ENCODE peak calls at places on chromosomes 5 and 9, in six cellular contexts. One of them, this sample, is unnamed. For H3K4me1, the result is how much of the 10 kb centered on the place peaks cover.

GRCh38 chr5:149824851-149825250 is 94.7 kb downstream of the PPARGC1B start:
- DNase-seq in prostate gland: no peak
- DNase-seq in K562: no peak
- DNase-seq in stomach: no peak
- DNase-seq in transverse colon: peak
- DNase-seq in upper lobe of left lung: no peak
- DNase-seq in this sample: no peak

GRCh38 chr5:109329296-109330252 is 80.2 kb downstream of the PJA2 start:
- DNase-seq in prostate gland: no peak
- DNase-seq in K562: no peak
- DNase-seq in stomach: no peak
- DNase-seq in transverse colon: no peak
- DNase-seq in upper lobe of left lung: no peak
- DNase-seq in this sample: no peak

GRCh38 chr5:81365541-81365940 is 28.4 kb downstream of the ACOT12 start:
- DNase-seq in prostate gland: no peak
- DNase-seq in K562: no peak
- DNase-seq in stomach: no peak
- DNase-seq in transverse colon: no peak
- DNase-seq in upper lobe of left lung: no peak
- DNase-seq in this sample: no peak

GRCh38 chr5:121962943-121963342 is 1.2 kb downstream of the SRFBP1 start:
- DNase-seq in prostate gland: no peak
- DNase-seq in K562: no peak
- DNase-seq in stomach: no peak
- DNase-seq in transverse colon: no peak
- DNase-seq in upper lobe of left lung: no peak
- DNase-seq in this sample: no peak

GRCh38 chr5:151772029-151772867 is 494 bp downstream of the G3BP1 start:
- DNase-seq in prostate gland: peak
- DNase-seq in K562: peak
- DNase-seq in stomach: peak
- DNase-seq in transverse colon: peak
- DNase-seq in upper lobe of left lung: peak
- DNase-seq in this sample: no peak

GRCh38 chr5:19910131-19910530 is 77.9 kb downstream of the CDH18 start:
- DNase-seq in prostate gland: no peak
- DNase-seq in K562: no peak
- DNase-seq in stomach: no peak
- DNase-seq in transverse colon: no peak
- DNase-seq in upper lobe of left lung: no peak
- DNase-seq in this sample: no peak

GRCh38 chr5:174344335-174344734 is 298.8 kb downstream of the NSG2 start:
- DNase-seq in prostate gland: no peak
- DNase-seq in K562: no peak
- DNase-seq in stomach: no peak
- DNase-seq in transverse colon: no peak
- DNase-seq in upper lobe of left lung: no peak
- DNase-seq in this sample: no peak

GRCh38 chr5:35131723-35132122 is 84.0 kb upstream of the AGXT2 start:
- DNase-seq in prostate gland: no peak
- DNase-seq in K562: no peak
- DNase-seq in stomach: no peak
- DNase-seq in transverse colon: no peak
- DNase-seq in upper lobe of left lung: no peak
- DNase-seq in this sample: no peak

GRCh38 chr9:113155911-113156559 is 5.2 kb downstream of the SLC31A2 start:
- DNase-seq in prostate gland: no peak
- DNase-seq in K562: no peak
- DNase-seq in stomach: no peak
- DNase-seq in transverse colon: peak
- DNase-seq in upper lobe of left lung: no peak
- DNase-seq in this sample: no peak

GRCh38 chr9:81687521-81688261 is 1.7 kb downstream of the TLE1 start:
- DNase-seq in prostate gland: peak
- DNase-seq in K562: no peak
- DNase-seq in stomach: peak
- DNase-seq in transverse colon: peak
- DNase-seq in upper lobe of left lung: peak
- DNase-seq in this sample: peak

GRCh38 chr5:107930891-107931290 is 260.2 kb upstream of the EFNA5 start:
- DNase-seq in prostate gland: no peak
- DNase-seq in K562: no peak
- DNase-seq in stomach: no peak
- DNase-seq in transverse colon: no peak
- DNase-seq in upper lobe of left lung: no peak
- DNase-seq in this sample: no peak

GRCh38 chr5:145925353-145925752 is 11.0 kb upstream of the SH3RF2 start:
- DNase-seq in prostate gland: no peak
- DNase-seq in K562: no peak
- DNase-seq in stomach: no peak
- DNase-seq in transverse colon: no peak
- DNase-seq in upper lobe of left lung: no peak
- DNase-seq in this sample: no peak

GRCh38 chr5:124645396-124645795 is 101.0 kb downstream of the ZNF608 start:
- DNase-seq in prostate gland: no peak
- DNase-seq in K562: no peak
- DNase-seq in stomach: no peak
- DNase-seq in transverse colon: peak
- DNase-seq in upper lobe of left lung: no peak
- DNase-seq in this sample: no peak

DNA sequence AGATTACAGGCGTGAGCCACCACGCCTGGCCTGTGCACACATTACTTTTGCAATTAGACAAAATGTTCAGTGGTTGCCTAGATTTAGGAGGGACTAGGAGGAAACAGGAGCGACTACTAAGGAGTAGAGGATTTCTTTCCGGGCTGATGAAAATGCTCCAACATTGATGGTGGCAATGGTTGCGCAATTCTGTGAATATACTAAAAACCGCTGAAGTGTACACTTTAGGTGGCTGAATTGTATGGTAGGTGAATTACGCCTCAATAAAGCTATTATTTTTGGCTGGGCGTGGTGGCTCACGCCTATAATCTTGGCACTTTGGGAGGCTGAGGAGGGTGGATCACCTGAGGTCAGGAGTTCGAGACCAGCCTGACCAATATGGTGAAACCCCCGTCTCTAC is 46.8 kb upstream of the STXBP1 start:
- DNase-seq in prostate gland: no peak
- DNase-seq in K562: no peak
- DNase-seq in stomach: no peak
- DNase-seq in transverse colon: no peak
- DNase-seq in upper lobe of left lung: no peak
- DNase-seq in this sample: no peak
- H3K4me1 ChIP-seq in prostate gland: under half
- H3K4me1 ChIP-seq in K562: under half
- H3K4me1 ChIP-seq in stomach: half or more
- H3K4me1 ChIP-seq in transverse colon: under half
- H3K4me1 ChIP-seq in upper lobe of left lung: half or more
- H3K4me1 ChIP-seq in this sample: under half

DNA sequence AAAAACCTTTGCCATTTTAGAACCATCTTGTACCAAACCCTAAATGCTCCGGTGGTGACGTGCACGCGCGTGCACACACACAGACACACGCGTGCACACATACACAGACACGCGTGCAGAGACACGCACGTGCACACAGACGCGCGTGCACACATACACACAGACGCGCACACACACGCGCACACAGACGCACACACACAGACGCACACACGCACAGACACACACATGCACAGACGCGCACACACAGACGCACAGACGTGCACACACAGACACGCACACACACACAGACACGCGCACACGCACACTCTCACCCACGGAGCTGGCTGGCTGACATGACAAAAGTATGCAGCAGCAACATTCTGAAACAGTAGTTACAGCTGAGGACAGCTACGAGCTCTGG is 46.1 kb upstream of the UBAC1 start:
- DNase-seq in prostate gland: no peak
- DNase-seq in K562: no peak
- DNase-seq in stomach: no peak
- DNase-seq in transverse colon: no peak
- DNase-seq in upper lobe of left lung: peak
- DNase-seq in this sample: no peak
- H3K27ac ChIP-seq in prostate gland: no peak
- H3K27ac ChIP-seq in K562: no peak
- H3K27ac ChIP-seq in stomach: peak
- H3K27ac ChIP-seq in transverse colon: peak
- H3K27ac ChIP-seq in upper lobe of left lung: no peak
- H3K27ac ChIP-seq in this sample: peak

GRCh38 chr5:141709704-141710267 is 27.8 kb upstream of the ARAP3 start:
- DNase-seq in prostate gland: no peak
- DNase-seq in K562: no peak
- DNase-seq in stomach: no peak
- DNase-seq in transverse colon: no peak
- DNase-seq in upper lobe of left lung: no peak
- DNase-seq in this sample: no peak
- TF ChIP-seq POLR2AphosphoS5 in prostate gland: no peak
- TF ChIP-seq POLR2AphosphoS5 in K562: no peak
- TF ChIP-seq POLR2AphosphoS5 in stomach: no peak
- TF ChIP-seq POLR2AphosphoS5 in transverse colon: no peak
- TF ChIP-seq POLR2AphosphoS5 in upper lobe of left lung: no peak
- TF ChIP-seq POLR2AphosphoS5 in this sample: no peak

DNA sequence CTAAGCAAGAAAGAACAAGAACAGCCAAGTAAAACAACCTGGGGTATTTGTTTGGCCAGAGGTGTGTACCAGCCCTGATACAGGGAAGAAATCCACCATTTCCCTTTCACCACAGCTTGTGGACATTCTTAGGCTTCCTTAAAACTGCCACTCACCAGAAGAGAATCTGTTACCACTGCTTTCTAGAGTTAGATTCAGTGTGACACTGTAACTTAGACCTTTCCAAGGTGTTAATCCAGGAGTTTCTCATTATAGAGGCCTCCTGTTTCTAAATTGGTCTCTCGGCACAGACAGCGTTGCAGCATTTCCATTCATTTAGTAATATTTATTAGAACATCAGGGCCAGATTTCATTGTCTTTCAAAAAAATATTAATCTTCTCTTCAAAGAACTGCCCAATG is 55.0 kb downstream of the NIPAL4 start:
- DNase-seq in prostate gland: no peak
- DNase-seq in K562: no peak
- DNase-seq in stomach: no peak
- DNase-seq in transverse colon: no peak
- DNase-seq in upper lobe of left lung: no peak
- DNase-seq in this sample: no peak
- H3K4me1 ChIP-seq in prostate gland: under half
- H3K4me1 ChIP-seq in K562: under half
- H3K4me1 ChIP-seq in stomach: under half
- H3K4me1 ChIP-seq in transverse colon: under half
- H3K4me1 ChIP-seq in upper lobe of left lung: under half
- H3K4me1 ChIP-seq in this sample: under half

GRCh38 chr5:135344351-135344750 is 54.7 kb downstream of the MACROH2A1 start:
- DNase-seq in prostate gland: no peak
- DNase-seq in K562: no peak
- DNase-seq in stomach: no peak
- DNase-seq in transverse colon: no peak
- DNase-seq in upper lobe of left lung: no peak
- DNase-seq in this sample: no peak
- H3K27ac ChIP-seq in prostate gland: no peak
- H3K27ac ChIP-seq in K562: no peak
- H3K27ac ChIP-seq in stomach: no peak
- H3K27ac ChIP-seq in transverse colon: no peak
- H3K27ac ChIP-seq in upper lobe of left lung: no peak
- H3K27ac ChIP-seq in this sample: no peak

DNA sequence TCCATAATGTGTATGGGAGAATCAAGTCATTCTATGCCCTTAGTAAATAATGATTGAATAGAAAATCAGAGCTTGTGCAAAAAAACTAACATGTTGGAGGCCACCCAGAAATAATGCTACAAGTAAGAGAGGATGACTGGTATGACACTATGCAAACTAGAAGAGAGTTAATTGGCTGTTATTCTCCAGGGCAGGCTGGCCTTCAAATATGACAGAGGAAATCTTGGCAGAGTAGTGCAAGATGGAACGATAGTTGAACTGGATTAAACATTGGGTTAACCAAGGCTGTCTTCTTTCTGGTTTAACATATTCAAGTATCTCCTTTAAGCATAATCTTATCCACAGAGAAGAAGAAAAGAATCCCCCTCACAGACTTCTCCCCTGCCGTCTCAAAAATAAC is 196.1 kb downstream of the MPDZ start:
- DNase-seq in prostate gland: no peak
- DNase-seq in K562: no peak
- DNase-seq in stomach: no peak
- DNase-seq in transverse colon: no peak
- DNase-seq in upper lobe of left lung: no peak
- DNase-seq in this sample: no peak
- TF ChIP-seq POLR2AphosphoS5 in prostate gland: no peak
- TF ChIP-seq POLR2AphosphoS5 in K562: no peak
- TF ChIP-seq POLR2AphosphoS5 in stomach: no peak
- TF ChIP-seq POLR2AphosphoS5 in transverse colon: no peak
- TF ChIP-seq POLR2AphosphoS5 in upper lobe of left lung: no peak
- TF ChIP-seq POLR2AphosphoS5 in this sample: no peak

DNA sequence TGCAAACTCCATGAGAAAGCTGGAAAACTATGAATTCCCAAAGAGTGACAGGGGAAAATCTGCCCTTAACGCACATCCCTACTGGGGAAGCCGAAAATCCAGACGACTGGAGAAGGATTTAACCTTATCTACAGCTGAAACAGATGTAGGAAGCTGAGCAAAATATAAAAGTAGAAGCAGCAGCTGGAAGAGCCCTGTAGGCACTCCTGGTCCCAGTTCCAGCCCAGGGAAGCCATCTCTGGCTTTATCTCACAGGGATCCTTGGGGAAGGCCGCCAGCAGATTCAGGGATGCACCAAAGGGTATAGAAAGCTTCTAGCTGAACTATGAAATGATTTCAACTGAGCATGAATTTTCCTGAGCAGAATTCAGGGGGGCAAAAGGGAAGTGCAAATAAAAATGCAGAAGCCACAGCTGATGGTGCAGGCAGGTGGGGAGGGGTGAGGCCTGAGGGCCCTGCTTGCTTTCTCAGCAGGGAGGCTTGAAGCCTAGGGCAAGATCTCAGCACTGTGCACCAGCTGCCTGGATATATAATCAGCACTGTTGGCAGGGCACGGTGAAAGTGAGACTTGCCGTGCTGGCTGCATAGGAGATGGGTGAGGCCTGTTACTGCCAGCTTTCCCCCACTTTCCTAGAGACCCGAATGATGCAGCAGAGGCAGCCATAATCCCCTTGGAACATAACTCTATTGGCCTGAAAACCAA is 2019.5 kb upstream of the NUDT12 start:
- DNase-seq in prostate gland: no peak
- DNase-seq in K562: no peak
- DNase-seq in stomach: no peak
- DNase-seq in transverse colon: no peak
- DNase-seq in upper lobe of left lung: no peak
- DNase-seq in this sample: no peak
- H3K4me1 ChIP-seq in prostate gland: under half
- H3K4me1 ChIP-seq in K562: under half
- H3K4me1 ChIP-seq in stomach: under half
- H3K4me1 ChIP-seq in transverse colon: under half
- H3K4me1 ChIP-seq in upper lobe of left lung: under half
- H3K4me1 ChIP-seq in this sample: under half

This sample was measured in spleen.